ENCODE peak calls at places on chromosomes 1 and 21, in six cellular contexts. C is adrenal gland; F is aorta; W is left lung; U is pancreas; D is CD4-positive, alpha-beta memory T cell. B is an unnamed sample. For H3K9me3, the result is how much of the 10 kb centered on the place peaks cover.

GRCh38 chr1:90591355-90591969 is 125.6 kb downstream of the BARHL2 start:
- DNase-seq in F (no peak), U (no peak), C (no peak), W (no peak), D (no peak), B (no peak)

GRCh38 chr1:159000627-159001026 is 9.1 kb upstream of the IFI16 start:
- DNase-seq in U (peak), C (peak), D (no peak), W (no peak), F (peak), B (peak)

GRCh38 chr1:230917284-230918135 is 49.2 kb upstream of the C1orf198 start:
- DNase-seq in D (peak), F (peak), W (peak), C (peak), U (peak), B (peak)

GRCh38 chr1:226951286-226952120 is 11.4 kb downstream of the COQ8A start:
- DNase-seq in C (no peak), D (no peak), W (no peak), F (no peak), U (no peak), B (no peak)

GRCh38 chr1:233654667-233655432 is 40.9 kb downstream of the KCNK1 start:
- DNase-seq in W (peak), U (no peak), D (no peak), C (no peak), F (no peak), B (no peak)

GRCh38 chr1:178516110-178516509 is 3.2 kb downstream of the TEX35 start:
- DNase-seq in W (no peak), F (no peak), C (no peak), U (no peak), D (no peak), B (no peak)

GRCh38 chr1:244383278-244383884 is 68.3 kb downstream of the ADSS2 start:
- DNase-seq in U (no peak), F (no peak), C (no peak), D (no peak), W (no peak), B (no peak)

GRCh38 chr21:30962013-30962412 is 76.3 kb downstream of the KRTAP19-8 start:
- DNase-seq in W (no peak), F (no peak), U (no peak), C (no peak), D (no peak), B (no peak)

GRCh38 chr1:13921190-13921589 is 221.2 kb downstream of the PRDM2 start:
- DNase-seq in W (no peak), F (no peak), D (no peak), U (no peak), C (no peak), B (no peak)

GRCh38 chr1:169689395-169689794 is 22.0 kb downstream of the SELL start:
- DNase-seq in D (no peak), C (no peak), F (no peak), U (no peak), W (no peak), B (no peak)

GRCh38 chr1:182173791-182174190 is 112.3 kb upstream of the ZNF648 start:
- DNase-seq in W (no peak), U (no peak), C (no peak), D (no peak), F (no peak), B (peak)

GRCh38 chr1:180633092-180634045 is 1.5 kb downstream of the XPR1 start:
- DNase-seq in W (no peak), C (no peak), D (no peak), U (no peak), F (no peak), B (no peak)

GRCh38 chr1:214658785-214659184 is 55.8 kb downstream of the CENPF start:
- DNase-seq in U (no peak), F (no peak), C (peak), W (no peak), D (no peak), B (no peak)

GRCh38 chr1:19327736-19328135 is 15.6 kb downstream of the SLC66A1 start:
- DNase-seq in D (no peak), F (no peak), U (no peak), W (no peak), C (no peak), B (no peak)

GRCh38 chr1:181485276-181486097 is 2.2 kb downstream of the CACNA1E start:
- DNase-seq in F (no peak), D (no peak), U (peak), C (peak), W (peak), B (no peak)

GRCh38 chr1:227899141-227899819 is 48.5 kb downstream of the WNT9A start:
- DNase-seq in W (peak), U (no peak), F (peak), C (no peak), D (no peak), B (no peak)

GRCh38 chr1:44217809-44218410 is 4.6 kb downstream of the DMAP1 start:
- DNase-seq in U (peak), W (no peak), D (peak), F (peak), C (peak), B (no peak)

DNA sequence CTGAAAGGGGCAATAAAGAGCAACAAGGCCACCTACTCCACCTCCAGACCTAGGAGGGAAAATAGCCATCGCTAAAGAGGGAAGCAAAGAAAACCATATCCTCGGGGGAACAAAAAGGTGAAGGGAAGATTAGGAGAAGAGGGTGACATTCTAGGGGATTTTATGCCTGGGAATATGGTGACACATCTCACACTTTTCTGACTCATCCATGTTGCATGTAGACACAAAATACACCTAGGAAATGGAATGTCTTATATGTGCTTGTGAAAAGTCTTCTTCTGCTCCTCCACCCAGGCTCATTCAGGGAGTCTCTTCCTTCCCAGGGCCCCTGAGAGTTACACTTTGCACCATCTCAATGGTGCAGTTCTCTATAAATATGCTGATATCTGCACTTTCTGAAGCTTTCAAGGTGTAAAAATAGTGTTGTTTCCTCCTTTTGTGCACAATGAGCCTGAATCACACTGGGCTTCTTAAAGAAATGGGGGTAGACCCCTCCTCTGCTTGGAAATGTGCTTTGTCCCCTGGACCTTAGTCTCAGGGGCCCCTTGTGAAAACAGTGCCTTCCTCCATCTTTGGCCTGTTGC is 195.9 kb downstream of the CYYR1 start:
- DNase-seq in F (no peak), C (no peak), U (no peak), W (no peak), D (no peak), B (no peak)
- H3K9me3 ChIP-seq in F (under half), C (under half), U (under half), W (under half), D (under half), B (under half)

GRCh38 chr1:247294282-247294681 is 37.4 kb downstream of the ZNF496 start:
- DNase-seq in W (no peak), F (no peak), C (no peak), U (no peak), D (no peak), B (no peak)

GRCh38 chr1:247296599-247297180 is 35.0 kb downstream of the ZNF496 start:
- DNase-seq in U (no peak), W (no peak), C (no peak), D (no peak), F (no peak), B (no peak)

GRCh38 chr1:247297263-247298123 is 34.2 kb downstream of the ZNF496 start:
- DNase-seq in F (no peak), W (no peak), C (no peak), U (no peak), D (no peak), B (no peak)

GRCh38 chr1:247295274-247295684 is 36.4 kb downstream of the ZNF496 start:
- DNase-seq in C (no peak), W (no peak), F (no peak), U (no peak), D (no peak), B (no peak)

DNA sequence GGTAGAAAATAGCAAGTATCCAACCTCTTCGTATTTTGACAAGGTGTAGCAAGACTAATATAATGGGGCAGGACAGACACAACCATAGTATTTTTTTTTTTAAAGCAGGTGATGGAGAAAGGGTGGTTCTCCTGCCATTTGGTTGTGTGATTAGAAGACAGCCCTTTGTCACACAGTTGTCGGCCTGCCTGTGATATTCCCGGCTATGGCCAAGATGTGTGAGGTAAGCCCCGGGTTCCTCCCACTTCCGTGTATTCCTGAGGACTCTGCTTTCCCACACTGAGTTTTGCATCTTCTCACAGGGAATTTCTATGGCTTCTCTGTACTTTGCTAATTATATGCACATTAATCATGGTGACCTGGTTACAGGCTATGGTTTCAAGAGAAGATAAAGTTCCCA is 35.9 kb downstream of the ZNF496 start:
- DNase-seq in W (no peak), U (no peak), C (no peak), F (no peak), D (no peak), B (no peak)
- H3K4me3 ChIP-seq in W (no peak), U (no peak), C (no peak), F (no peak), D (no peak), B (no peak)

GRCh38 chr21:9741343-9741742 is 780.0 kb upstream of the TPTE start:
- DNase-seq in D (no peak), F (no peak), W (no peak), C (no peak), U (no peak), B (no peak)
- H3K9me3 ChIP-seq in D (under half), F (under half), W (under half), C (under half), U (under half), B (under half)

GRCh38 chr1:47660622-47661021 is 222.8 kb downstream of the FOXD2 start:
- DNase-seq in W (no peak), F (no peak), D (no peak), U (no peak), C (no peak), B (no peak)

GRCh38 chr1:47663286-47663685 is 225.4 kb downstream of the FOXD2 start:
- DNase-seq in W (no peak), C (no peak), F (no peak), U (no peak), D (no peak), B (no peak)

GRCh38 chr1:47661065-47661464 is 223.2 kb downstream of the FOXD2 start:
- DNase-seq in D (no peak), F (no peak), U (no peak), C (no peak), W (no peak), B (no peak)

GRCh38 chr1:47662068-47662467 is 224.2 kb downstream of the FOXD2 start:
- DNase-seq in D (no peak), C (no peak), W (no peak), F (no peak), U (no peak), B (no peak)

DNA sequence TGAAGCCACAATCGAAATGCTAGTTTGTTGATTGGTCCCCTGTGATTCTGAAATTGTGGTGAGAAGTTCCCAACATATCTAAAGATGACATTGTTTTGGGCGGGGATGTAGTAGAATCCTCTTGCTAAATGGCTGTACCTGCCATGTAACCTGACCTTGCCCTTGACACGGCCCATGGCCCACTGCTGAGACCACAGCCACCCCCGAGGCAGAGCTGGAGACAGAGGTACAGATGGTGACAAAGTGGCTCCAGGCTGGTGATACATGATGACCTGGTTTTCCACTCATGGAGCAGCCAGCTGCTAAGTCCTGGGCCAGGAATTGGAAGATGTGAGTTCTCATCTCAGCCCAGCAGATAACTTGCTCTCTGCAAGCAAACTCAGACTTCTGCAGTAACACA is 226.5 kb downstream of the FOXD2 start:
- DNase-seq in F (no peak), C (no peak), U (no peak), W (no peak), D (no peak), B (no peak)
- H3K4me3 ChIP-seq in F (no peak), C (no peak), U (no peak), W (no peak), D (no peak), B (no peak)

GRCh38 chr1:2885001-2885400 is 83.5 kb upstream of the TTC34 start:
- DNase-seq in F (no peak), D (no peak), W (no peak), C (no peak), U (no peak), B (no peak)
- H3K9me3 ChIP-seq in F (under half), D (under half), W (under half), C (under half), U (under half), B (under half)

GRCh38 chr21:37878946-37879660 is 37.2 kb downstream of the KCNJ6 start:
- DNase-seq in U (no peak), F (no peak), D (no peak), W (no peak), C (no peak), B (no peak)

GRCh38 chr21:37877171-37877570 is 39.1 kb downstream of the KCNJ6 start:
- DNase-seq in F (no peak), C (no peak), W (no peak), U (no peak), D (no peak), B (no peak)

GRCh38 chr21:37874481-37874880 is 41.8 kb downstream of the KCNJ6 start:
- DNase-seq in U (no peak), C (no peak), F (no peak), W (no peak), D (no peak), B (no peak)

GRCh38 chr21:37874904-37875780 is 41.1 kb downstream of the KCNJ6 start:
- DNase-seq in D (no peak), U (no peak), W (no peak), C (no peak), F (no peak), B (no peak)

DNA sequence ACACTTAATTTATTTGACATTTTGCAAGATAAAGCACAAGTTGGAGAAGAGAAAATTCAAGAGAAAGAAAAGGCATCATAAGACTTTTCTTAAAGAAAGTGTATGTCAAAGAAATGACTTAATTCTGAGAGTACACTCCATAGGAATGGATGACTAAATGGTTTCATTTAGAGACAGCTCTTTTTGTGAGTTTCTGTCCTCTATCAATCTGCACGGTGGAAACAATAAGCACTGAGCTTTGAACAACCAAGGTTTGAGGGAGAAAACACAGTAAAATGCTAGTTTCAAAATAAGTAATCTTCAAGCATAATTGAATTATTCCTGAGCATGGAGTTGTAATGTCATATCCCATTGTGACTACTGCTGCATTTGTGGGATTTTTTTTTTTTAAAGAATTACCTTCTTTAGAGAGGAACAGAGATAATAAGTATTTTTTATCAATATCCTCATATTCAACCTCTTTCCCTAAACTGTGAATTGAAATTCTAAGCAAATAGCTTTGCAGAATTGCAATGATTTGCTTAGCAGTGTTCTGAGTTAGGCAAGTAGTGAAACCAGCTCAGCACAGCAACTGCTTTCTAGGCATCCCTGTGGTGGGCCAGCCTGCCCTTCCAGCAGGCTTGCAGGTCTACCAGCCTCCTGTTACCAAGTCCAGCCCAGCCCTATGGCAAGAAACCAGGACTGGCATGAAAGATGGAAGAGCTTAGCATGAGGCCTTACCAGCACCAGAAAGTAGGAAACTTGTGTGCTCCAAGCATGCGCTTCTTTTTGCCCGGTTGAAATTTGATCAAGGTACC is 38.2 kb downstream of the KCNJ6 start:
- DNase-seq in F (no peak), U (no peak), W (no peak), D (no peak), C (no peak), B (no peak)
- H3K4me3 ChIP-seq in F (no peak), U (no peak), W (no peak), D (no peak), C (no peak), B (no peak)

B was measured in gastrocnemius medialis.